ENCODE peak calls at places on chromosomes 2 and 18, in ten cellular contexts. K is AG10803, Z is ovary, O is mucosa of descending colon, H is uterus, P is breast epithelium, I is tibial nerve, F is thyroid gland, W is pancreas, E is psoas muscle. N is an unnamed sample.
A peak's percentile ranks its signal among the peaks of the same experiment; 100 is the strongest.

GRCh38 chr18:57705861-57706590 is 84.4 kb upstream of the NARS1 start:
- DNase-seq in K (no peak), Z (no peak), O (no peak), H (no peak), P (no peak), I (no peak), F (no peak), W (no peak), E (no peak), N (no peak)

GRCh38 chr2:114534051-114534727 is 91.7 kb downstream of the DPP10 start:
- DNase-seq in K (no peak), Z (no peak), O (no peak), H (no peak), P (no peak), I (no peak), F (no peak), W (no peak), E (no peak), N (no peak)

GRCh38 chr2:159895258-159896209 is 97.5 kb upstream of the CD302 start:
- DNase-seq in K (peak; percentile 17), Z (no peak), O (no peak), H (no peak), P (no peak), I (no peak), F (peak; percentile 36), W (no peak), E (no peak), N (no peak)

GRCh38 chr2:212328129-212328528 is 210.5 kb downstream of the ERBB4 start:
- DNase-seq in K (no peak), Z (no peak), O (no peak), H (no peak), P (no peak), I (no peak), F (no peak), W (no peak), E (no peak), N (no peak)

GRCh38 chr18:48550101-48550729 is 11.4 kb downstream of the CTIF start:
- DNase-seq in K (no peak), Z (no peak), O (no peak), H (peak; percentile 8), P (no peak), I (no peak), F (no peak), W (no peak), E (no peak), N (no peak)

GRCh38 chr2:237449193-237449797 is 35.3 kb upstream of the COL6A3 start:
- DNase-seq in K (peak; percentile 37), Z (no peak), O (no peak), H (peak; percentile 78), P (no peak), I (peak; percentile 55), F (no peak), W (no peak), E (peak; percentile 88), N (no peak)

GRCh38 chr2:207528980-207529329 is 807 bp upstream of the CREB1 start:
- DNase-seq in K (peak; percentile 53), Z (no peak), O (no peak), H (peak; percentile 50), P (no peak), I (no peak), F (peak; percentile 50), W (no peak), E (no peak), N (no peak)

GRCh38 chr2:37388074-37388473 is 43.6 kb downstream of the QPCT start:
- DNase-seq in K (peak; percentile 92), Z (no peak), O (no peak), H (no peak), P (no peak), I (no peak), F (no peak), W (no peak), E (no peak), N (no peak)

GRCh38 chr2:151439127-151439526 is 29.4 kb downstream of the RIF1 start:
- DNase-seq in K (no peak), Z (no peak), O (peak; percentile 72), H (no peak), P (no peak), I (no peak), F (no peak), W (no peak), E (no peak), N (no peak)

GRCh38 chr2:108268001-108268400 is 20.7 kb upstream of the SULT1C2 start:
- DNase-seq in K (peak; percentile 58), Z (no peak), O (no peak), H (no peak), P (no peak), I (no peak), F (no peak), W (no peak), E (no peak), N (no peak)

GRCh38 chr2:91477731-91478672 is 2786.5 kb downstream of the RPIA start:
- DNase-seq in K (no peak), Z (peak; percentile 26), O (peak; percentile 50), H (no peak), P (no peak), I (no peak), F (peak; percentile 27), W (peak; percentile 33), E (peak; percentile 70), N (no peak)

GRCh38 chr18:63319383-63320040 is at the start of gene BCL2:
- DNase-seq in K (peak; percentile 20), Z (peak; percentile 66), O (no peak), H (peak; percentile 58), P (peak; percentile 46), I (no peak), F (no peak), W (peak; percentile 26), E (no peak), N (no peak)

GRCh38 chr2:72148391-72148974 is 821 bp upstream of the CYP26B1 start:
- DNase-seq in K (no peak), Z (no peak), O (no peak), H (no peak), P (peak; percentile 15), I (no peak), F (no peak), W (no peak), E (peak; percentile 55), N (no peak)

GRCh38 chr2:203804070-203804469 is 63.5 kb upstream of the CTLA4 start:
- DNase-seq in K (peak; percentile 100), Z (no peak), O (no peak), H (no peak), P (peak; percentile 68), I (no peak), F (no peak), W (no peak), E (no peak), N (no peak)

DNA sequence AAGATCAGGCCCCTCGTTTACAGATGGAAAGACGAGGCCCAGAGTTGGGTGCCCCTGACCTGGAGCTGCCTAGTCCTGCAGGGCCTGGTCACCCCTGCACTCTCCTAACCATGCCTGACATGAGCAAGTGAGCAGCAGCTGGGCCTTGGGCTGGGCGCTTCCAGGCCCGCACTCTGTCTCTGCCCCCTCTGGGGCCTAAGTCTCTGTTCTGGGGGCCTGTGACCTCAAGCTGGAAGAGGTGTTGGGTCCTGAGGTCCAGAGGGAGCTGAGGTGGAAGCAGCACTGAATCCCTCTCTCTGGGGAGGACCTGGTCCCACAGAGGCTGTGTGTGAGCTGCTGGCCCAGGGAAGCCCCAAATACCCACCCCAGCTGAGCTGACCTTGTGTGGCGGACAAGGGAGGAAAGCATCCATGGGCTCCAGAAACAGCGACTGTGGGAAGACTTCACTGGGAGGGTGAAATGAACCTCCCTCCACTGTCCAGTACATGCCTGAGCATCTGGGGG is 46.1 kb upstream of the GPC1 start:
- DNase-seq in K (no peak), Z (no peak), O (peak; percentile 14), H (no peak), P (no peak), I (no peak), F (no peak), W (no peak), E (peak; percentile 32), N (no peak)
- H3K4me3 ChIP-seq in K (no peak overlapping the region), Z (no peak overlapping the region), O (no peak overlapping the region), H (no peak overlapping the region), P (no peak overlapping the region), I (no peak overlapping the region), F (no peak overlapping the region), W (no peak overlapping the region), E (no peak overlapping the region), N (no peak overlapping the region)

GRCh38 chr2:101725515-101726192 is 28.1 kb downstream of the MAP4K4 start:
- DNase-seq in K (no peak), Z (no peak), O (no peak), H (no peak), P (no peak), I (no peak), F (no peak), W (no peak), E (no peak), N (no peak)
- TF ChIP-seq CTCF in K (no peak), Z (no peak), O (no peak), H (no peak), P (no peak), I (no peak), F (no peak), W (no peak), E (no peak), N (no peak)

DNA sequence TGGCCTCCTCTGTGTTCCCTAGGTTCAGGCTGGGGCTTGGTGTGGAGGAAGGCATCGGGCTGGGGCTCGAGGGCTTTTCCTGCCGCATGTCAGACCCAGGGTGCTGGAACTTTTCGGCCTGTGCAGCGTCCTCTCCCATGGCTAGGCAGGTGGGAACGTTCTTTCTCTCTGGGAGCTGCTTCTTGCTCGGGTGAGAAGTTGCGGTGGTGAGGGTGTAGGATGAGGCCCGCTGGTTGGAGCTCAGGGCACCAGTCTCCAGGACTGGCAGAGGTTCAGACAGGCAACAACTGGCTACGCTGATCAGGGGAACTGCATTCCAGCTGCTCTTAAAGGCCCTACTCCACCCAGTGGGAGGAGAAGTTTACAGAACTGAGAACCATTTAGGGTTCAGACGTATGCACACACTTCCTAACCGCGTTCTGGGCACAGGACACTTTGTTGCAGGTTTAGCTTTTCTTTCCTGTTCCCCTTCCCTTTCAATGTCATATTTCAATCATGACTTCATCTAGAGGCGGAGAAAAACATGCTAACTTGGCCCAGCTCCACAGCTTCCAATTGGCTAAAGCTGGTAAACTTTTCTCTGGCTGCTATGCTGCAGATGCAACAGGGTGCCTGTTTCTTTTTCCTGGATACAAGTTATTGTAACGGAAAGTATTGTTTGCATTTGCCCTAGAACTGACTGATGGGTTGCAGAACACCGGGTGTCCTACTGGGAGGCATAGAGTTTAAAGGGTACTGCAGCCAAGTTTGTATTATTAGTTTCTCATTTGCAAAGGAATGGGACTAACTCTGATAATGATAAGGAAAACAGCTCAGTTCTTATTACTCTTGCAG is at the start of gene CAVIN2:
- DNase-seq in K (peak; percentile 86), Z (peak; percentile 53), O (peak; percentile 41), H (peak; percentile 82), P (peak; percentile 49), I (no peak), F (peak; percentile 77), W (peak; percentile 44), E (peak; percentile 64), N (peak; percentile 56)
- H3K4me3 ChIP-seq in K (peak within 1 kb of the TSS; percentile 33), Z (peak within 1 kb of the TSS; percentile 50), O (no peak within 1 kb of the TSS), H (peak within 1 kb of the TSS; percentile 39), P (peak within 1 kb of the TSS; percentile 45), I (peak within 1 kb of the TSS; percentile 40), F (peak within 1 kb of the TSS; percentile 45), W (no peak within 1 kb of the TSS), E (peak within 1 kb of the TSS; percentile 66), N (peak within 1 kb of the TSS; percentile 27)

DNA sequence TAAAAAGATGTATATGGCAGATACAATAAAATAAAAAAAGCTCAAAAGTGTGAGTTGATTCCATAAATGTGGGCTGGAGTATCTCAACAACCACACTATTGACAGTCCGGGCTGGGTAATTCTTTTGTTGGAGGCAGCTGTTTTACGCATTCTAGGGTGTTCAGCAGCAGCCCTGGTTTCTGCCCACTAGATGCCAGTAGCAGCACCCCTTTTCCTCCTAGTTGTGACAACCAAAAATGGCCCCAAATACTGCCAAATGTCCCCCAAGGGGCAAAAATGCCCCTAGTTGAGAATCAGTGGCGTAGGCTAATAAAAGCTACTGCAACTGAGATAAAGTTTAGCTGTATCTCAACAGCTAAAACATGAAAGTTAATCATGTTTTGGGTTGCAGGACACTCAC is 44.7 kb downstream of the CHMP3 start:
- DNase-seq in K (peak; percentile 14), Z (no peak), O (no peak), H (no peak), P (no peak), I (no peak), F (no peak), W (no peak), E (no peak), N (peak; percentile 1)
- TF ChIP-seq CTCF in K (peak; percentile 25), Z (no peak), O (no peak), H (no peak), P (no peak), I (peak; percentile 30), F (no peak), W (no peak), E (peak; percentile 23), N (peak; percentile 46)

N was measured in HFF-Myc.